ENCODE peak calls at places on chromosomes 7 and 10, in seven cellular contexts. D is A549, P is HCT116, T is HepG2, R is K562, Z is H1, C is SK-N-SH. Y is an unnamed sample.

GRCh38 chr10:116410351-116410750 is 17.3 kb upstream of the PNLIPRP3 start:
- DNase-seq in D (no peak), P (no peak), R (no peak), C (no peak), T (no peak), Z (no peak), Y (no peak)

GRCh38 chr7:6478186-6478585 is 30.4 kb upstream of the DAGLB start:
- DNase-seq in D (no peak), P (no peak), T (no peak), Z (no peak), R (no peak), C (no peak), Y (no peak)

GRCh38 chr7:29146888-29147609 is 712 bp upstream of the CPVL start:
- DNase-seq in T (peak; percentile 60), Z (no peak), C (no peak), R (peak; percentile 13), D (no peak), P (peak; percentile 8), Y (no peak)

GRCh38 chr7:4727914-4728705 is 46.0 kb downstream of the FOXK1 start:
- DNase-seq in R (no peak), T (no peak), Z (no peak), D (no peak), P (no peak), C (no peak), Y (no peak)

GRCh38 chr7:153941061-153941460 is 111.1 kb upstream of the DPP6 start:
- DNase-seq in T (no peak), R (no peak), Z (no peak), P (no peak), D (no peak), C (no peak), Y (no peak)

GRCh38 chr10:88389456-88389855 is 193.7 kb downstream of the RNLS start:
- DNase-seq in C (no peak), T (peak; percentile 15), Z (no peak), P (no peak), R (peak; percentile 10), D (peak; percentile 49), Y (peak; percentile 68)

GRCh38 chr10:128633864-128634541 is 507.8 kb upstream of the MKI67 start:
- DNase-seq in T (no peak), D (no peak), Z (peak; percentile 42), P (no peak), C (no peak), R (peak; percentile 42), Y (no peak)

GRCh38 chr7:98284335-98285036 is 3.0 kb downstream of the BRI3 start:
- DNase-seq in R (no peak), T (peak; percentile 51), P (no peak), C (peak; percentile 74), Z (no peak), D (peak; percentile 65), Y (peak; percentile 85)

GRCh38 chr7:26948617-26949118 is 84.3 kb upstream of the SKAP2 start:
- DNase-seq in P (no peak), C (no peak), Z (no peak), T (peak; percentile 11), R (no peak), D (no peak), Y (no peak)

GRCh38 chr7:90401989-90402388 is 1.3 kb upstream of the CLDN12 start:
- DNase-seq in R (peak; percentile 17), Z (no peak), P (no peak), T (no peak), C (peak; percentile 71), D (no peak), Y (peak; percentile 43)

GRCh38 chr7:39133088-39133487 is 155.4 kb downstream of the POU6F2 start:
- DNase-seq in P (no peak), T (no peak), R (no peak), Z (no peak), D (no peak), C (no peak), Y (no peak)

GRCh38 chr7:110522751-110523200 is 568.2 kb upstream of the LRRN3 start:
- DNase-seq in D (peak; percentile 99), T (peak; percentile 96), Z (no peak), P (no peak), R (no peak), C (peak; percentile 50), Y (no peak)

GRCh38 chr10:84267503-84268126 is 22.8 kb downstream of the RGR start:
- DNase-seq in C (no peak), P (peak; percentile 60), D (peak; percentile 58), T (peak; percentile 13), R (peak; percentile 75), Z (peak; percentile 89), Y (peak; percentile 67)

GRCh38 chr7:156848979-156849378 is 44.0 kb downstream of the LMBR1 start:
- DNase-seq in D (no peak), R (no peak), C (no peak), P (no peak), T (no peak), Z (no peak), Y (no peak)

GRCh38 chr10:129542589-129542988 is 75.5 kb downstream of the MGMT start:
- DNase-seq in T (no peak), R (no peak), D (no peak), C (no peak), Z (no peak), P (no peak), Y (no peak)

GRCh38 chr7:2719007-2719406 is 31.0 kb downstream of the AMZ1 start:
- DNase-seq in C (peak; percentile 89), D (peak; percentile 31), R (peak; percentile 30), T (no peak), P (no peak), Z (peak; percentile 88), Y (no peak)

GRCh38 chr7:151363182-151363581 is 21.6 kb downstream of the NUB1 start:
- DNase-seq in T (no peak), D (no peak), P (no peak), R (no peak), C (no peak), Z (no peak), Y (no peak)

GRCh38 chr7:30974605-30975256 is 11.0 kb downstream of the GHRHR start:
- DNase-seq in T (peak; percentile 60), P (peak; percentile 46), R (peak; percentile 86), Z (peak; percentile 87), D (peak; percentile 72), C (peak; percentile 76), Y (peak; percentile 62)

GRCh38 chr10:33494000-33494399 is 159.5 kb upstream of the NRP1 start:
- DNase-seq in D (no peak), Z (no peak), R (no peak), P (no peak), T (no peak), C (no peak), Y (no peak)

GRCh38 chr7:90792301-90792700 is 196.2 kb downstream of the CDK14 start:
- DNase-seq in C (no peak), Z (no peak), D (no peak), T (no peak), R (no peak), P (no peak), Y (no peak)

GRCh38 chr10:79182122-79182521 is 113.4 kb downstream of the ZMIZ1 start:
- DNase-seq in T (no peak), R (no peak), D (no peak), P (no peak), C (no peak), Z (no peak), Y (no peak)

GRCh38 chr10:119281581-119282071 is 74.3 kb downstream of the GRK5 start:
- DNase-seq in R (no peak), C (peak; percentile 90), D (no peak), T (no peak), P (no peak), Z (no peak), Y (no peak)

GRCh38 chr10:116753759-116754158 is 11.4 kb upstream of the HSPA12A start:
- DNase-seq in P (no peak), D (no peak), Z (no peak), T (no peak), R (no peak), C (no peak), Y (no peak)

GRCh38 chr7:25460426-25460825 is 232.1 kb upstream of the NPVF start:
- DNase-seq in D (no peak), Z (no peak), R (no peak), P (no peak), T (no peak), C (no peak), Y (no peak)

DNA sequence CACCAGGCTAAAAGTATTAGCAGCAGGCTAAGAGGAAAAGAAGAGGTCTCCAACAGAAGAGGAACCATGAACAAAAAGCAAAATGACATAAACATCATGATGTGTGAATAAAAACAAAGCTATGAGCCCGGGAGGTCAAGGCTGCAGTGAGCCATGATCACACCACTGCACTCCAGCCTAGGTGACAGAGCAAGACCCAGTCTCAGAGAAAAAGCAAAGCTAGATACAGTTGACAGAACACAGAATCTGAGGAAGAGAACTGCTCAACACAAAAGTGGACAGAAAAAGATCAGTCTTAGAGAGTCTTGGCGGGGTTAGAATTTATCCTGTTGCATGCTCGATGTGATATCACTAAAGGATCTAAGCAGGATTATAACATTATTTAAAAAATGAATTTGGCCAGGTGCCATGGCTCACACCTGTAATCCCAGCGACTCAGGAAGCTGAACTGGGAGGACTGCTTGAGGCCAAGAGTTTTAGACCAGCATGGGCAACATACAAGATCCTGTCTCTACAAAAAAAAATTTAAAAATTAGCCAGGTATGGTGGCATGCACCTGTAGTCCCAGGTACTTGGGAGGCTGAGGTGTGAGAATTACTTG is 37.5 kb downstream of the NT5C2 start:
- DNase-seq in P (no peak), Z (peak; percentile 36), D (no peak), T (peak; percentile 34), R (no peak), C (no peak), Y (no peak)
- TF ChIP-seq MAX in P (no peak), Z (no peak), D (no peak), T (no peak), R (no peak), C (no peak), Y (no peak)

GRCh38 chr7:130943336-130943901 is 209.4 kb upstream of the KLF14 start:
- DNase-seq in T (no peak), R (peak; percentile 67), C (no peak), D (peak; percentile 77), P (no peak), Z (no peak), Y (peak; percentile 75)
- H3K4me1 ChIP-seq in T (peaks cover 89% of the 10 kb centered on the region), R (peaks cover 18% of the 10 kb centered on the region), C (peaks cover 43% of the 10 kb centered on the region), D (peaks cover 81% of the 10 kb centered on the region), P (peaks cover 100% of the 10 kb centered on the region), Z (peaks cover 5% of the 10 kb centered on the region), Y (peaks cover 13% of the 10 kb centered on the region)

DNA sequence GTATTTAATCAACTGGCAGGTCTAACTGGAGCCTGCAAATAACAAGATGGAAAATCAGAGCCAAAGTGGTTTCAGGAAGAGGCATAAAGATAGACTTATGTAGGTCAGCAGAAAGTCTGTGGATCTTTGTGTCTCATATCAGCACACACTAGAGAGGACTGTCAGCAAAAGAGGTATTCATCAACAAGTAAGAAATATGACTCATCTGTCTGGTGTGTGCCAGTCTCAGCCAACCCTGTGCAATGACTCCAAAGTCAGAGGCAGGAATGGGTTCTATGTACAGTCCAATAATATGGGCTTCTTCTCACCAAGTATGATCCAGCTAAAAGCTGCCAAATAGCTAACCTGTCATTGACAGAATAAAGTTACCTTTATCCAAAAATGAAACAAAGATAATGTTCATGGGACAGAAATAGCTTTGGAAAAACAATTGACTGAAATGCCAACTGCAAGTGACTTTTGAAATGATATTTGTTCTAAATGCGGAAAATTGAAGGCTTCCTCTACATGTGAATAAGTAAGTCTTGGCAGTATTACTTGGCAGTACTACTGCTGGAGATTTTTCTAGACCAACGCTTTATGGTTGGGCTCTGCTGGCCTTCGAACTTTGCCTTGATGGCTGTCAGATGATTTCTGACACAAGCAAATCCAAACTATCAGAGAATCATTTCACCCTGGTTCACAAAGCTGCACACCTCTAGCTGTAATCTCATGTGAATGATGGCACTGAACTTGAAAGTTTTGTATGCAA is 272.3 kb upstream of the SEMA3C start:
- DNase-seq in T (peak; percentile 12), D (peak; percentile 60), P (peak; percentile 7), R (peak; percentile 21), Z (no peak), C (no peak), Y (peak; percentile 13)
- TF ChIP-seq MAX in T (no peak), D (peak; percentile 18), P (no peak), R (no peak), Z (no peak), C (no peak), Y (no peak)

GRCh38 chr7:136308230-136308629 is 331.1 kb upstream of the MTPN start:
- DNase-seq in R (no peak), C (no peak), T (no peak), D (no peak), Z (no peak), P (no peak), Y (no peak)
- H3K4me1 ChIP-seq in R (no peaks in the 10 kb centered on the region), C (no peaks in the 10 kb centered on the region), T (no peaks in the 10 kb centered on the region), D (no peaks in the 10 kb centered on the region), Z (no peaks in the 10 kb centered on the region), P (no peaks in the 10 kb centered on the region), Y (no peaks in the 10 kb centered on the region)

Y was measured in endothelial cell of umbilical vein.